ENCODE peak calls at places on chromosomes 2 and 18, in eight cellular contexts. One of them, this sample, is unnamed.
A peak's percentile ranks its signal among the peaks of the same experiment; 100 is the strongest.

GRCh38 chr2:229127471-229127870 is 143.6 kb downstream of the PID1 start:
- DNase-seq in right cardiac atrium: no peak
- DNase-seq in skeletal muscle cell: no peak
- DNase-seq in smooth muscle cell of the brain vasculature: no peak
- DNase-seq in posterior cingulate gyrus: no peak
- DNase-seq in KG1: no peak
- DNase-seq in chondrocyte: no peak
- DNase-seq in endodermal cell: no peak
- DNase-seq in this sample: no peak

GRCh38 chr18:5975111-5975622 is 79.8 kb upstream of the TMEM200C start:
- DNase-seq in right cardiac atrium: no peak
- DNase-seq in skeletal muscle cell: peak; percentile 44
- DNase-seq in smooth muscle cell of the brain vasculature: no peak
- DNase-seq in posterior cingulate gyrus: no peak
- DNase-seq in KG1: no peak
- DNase-seq in chondrocyte: no peak
- DNase-seq in endodermal cell: peak; percentile 29
- DNase-seq in this sample: no peak

GRCh38 chr2:134411279-134411827 is 157.5 kb downstream of the MGAT5 start:
- DNase-seq in right cardiac atrium: no peak
- DNase-seq in skeletal muscle cell: no peak
- DNase-seq in smooth muscle cell of the brain vasculature: no peak
- DNase-seq in posterior cingulate gyrus: peak; percentile 26
- DNase-seq in KG1: no peak
- DNase-seq in chondrocyte: no peak
- DNase-seq in endodermal cell: no peak
- DNase-seq in this sample: no peak

GRCh38 chr2:71704688-71705087 is 251.3 kb downstream of the DYSF start:
- DNase-seq in right cardiac atrium: peak; percentile 24
- DNase-seq in skeletal muscle cell: no peak
- DNase-seq in smooth muscle cell of the brain vasculature: no peak
- DNase-seq in posterior cingulate gyrus: no peak
- DNase-seq in KG1: no peak
- DNase-seq in chondrocyte: peak; percentile 59
- DNase-seq in endodermal cell: no peak
- DNase-seq in this sample: no peak

GRCh38 chr2:84940088-84940470 is 30.9 kb upstream of the KCMF1 start:
- DNase-seq in right cardiac atrium: no peak
- DNase-seq in skeletal muscle cell: no peak
- DNase-seq in smooth muscle cell of the brain vasculature: no peak
- DNase-seq in posterior cingulate gyrus: no peak
- DNase-seq in KG1: no peak
- DNase-seq in chondrocyte: no peak
- DNase-seq in endodermal cell: no peak
- DNase-seq in this sample: no peak

GRCh38 chr2:75276093-75277055 is 77.1 kb upstream of the TACR1 start:
- DNase-seq in right cardiac atrium: no peak
- DNase-seq in skeletal muscle cell: peak; percentile 8
- DNase-seq in smooth muscle cell of the brain vasculature: no peak
- DNase-seq in posterior cingulate gyrus: no peak
- DNase-seq in KG1: no peak
- DNase-seq in chondrocyte: no peak
- DNase-seq in endodermal cell: peak; percentile 67
- DNase-seq in this sample: no peak

GRCh38 chr2:79580175-79580574 is 67.3 kb downstream of the CTNNA2 start:
- DNase-seq in right cardiac atrium: no peak
- DNase-seq in skeletal muscle cell: no peak
- DNase-seq in smooth muscle cell of the brain vasculature: no peak
- DNase-seq in posterior cingulate gyrus: no peak
- DNase-seq in KG1: no peak
- DNase-seq in chondrocyte: no peak
- DNase-seq in endodermal cell: peak; percentile 73
- DNase-seq in this sample: no peak

GRCh38 chr2:157903626-157904025 is 27.5 kb upstream of the ACVR1 start:
- DNase-seq in right cardiac atrium: no peak
- DNase-seq in skeletal muscle cell: no peak
- DNase-seq in smooth muscle cell of the brain vasculature: no peak
- DNase-seq in posterior cingulate gyrus: no peak
- DNase-seq in KG1: no peak
- DNase-seq in chondrocyte: no peak
- DNase-seq in endodermal cell: no peak
- DNase-seq in this sample: no peak

GRCh38 chr2:75456825-75457224 is 103.9 kb downstream of the EVA1A start:
- DNase-seq in right cardiac atrium: no peak
- DNase-seq in skeletal muscle cell: no peak
- DNase-seq in smooth muscle cell of the brain vasculature: no peak
- DNase-seq in posterior cingulate gyrus: no peak
- DNase-seq in KG1: no peak
- DNase-seq in chondrocyte: no peak
- DNase-seq in endodermal cell: no peak
- DNase-seq in this sample: no peak

GRCh38 chr2:9287400-9288059 is 80.9 kb downstream of the ASAP2 start:
- DNase-seq in right cardiac atrium: no peak
- DNase-seq in skeletal muscle cell: peak; percentile 97
- DNase-seq in smooth muscle cell of the brain vasculature: no peak
- DNase-seq in posterior cingulate gyrus: no peak
- DNase-seq in KG1: no peak
- DNase-seq in chondrocyte: no peak
- DNase-seq in endodermal cell: no peak
- DNase-seq in this sample: no peak

GRCh38 chr2:71669628-71670429 is 216.5 kb downstream of the DYSF start:
- DNase-seq in right cardiac atrium: no peak
- DNase-seq in skeletal muscle cell: no peak
- DNase-seq in smooth muscle cell of the brain vasculature: no peak
- DNase-seq in posterior cingulate gyrus: no peak
- DNase-seq in KG1: no peak
- DNase-seq in chondrocyte: peak; percentile 75
- DNase-seq in endodermal cell: peak; percentile 20
- DNase-seq in this sample: no peak

GRCh38 chr2:66433945-66434678 is 813 bp upstream of the MEIS1 start:
- DNase-seq in right cardiac atrium: peak; percentile 79
- DNase-seq in skeletal muscle cell: no peak
- DNase-seq in smooth muscle cell of the brain vasculature: no peak
- DNase-seq in posterior cingulate gyrus: peak; percentile 69
- DNase-seq in KG1: no peak
- DNase-seq in chondrocyte: peak; percentile 81
- DNase-seq in endodermal cell: peak; percentile 86
- DNase-seq in this sample: peak; percentile 74

GRCh38 chr2:239169311-239170048 is 231.3 kb downstream of the HDAC4 start:
- DNase-seq in right cardiac atrium: no peak
- DNase-seq in skeletal muscle cell: no peak
- DNase-seq in smooth muscle cell of the brain vasculature: no peak
- DNase-seq in posterior cingulate gyrus: peak; percentile 4
- DNase-seq in KG1: no peak
- DNase-seq in chondrocyte: peak; percentile 86
- DNase-seq in endodermal cell: peak; percentile 28
- DNase-seq in this sample: no peak

GRCh38 chr2:100235098-100235497 is 87.2 kb downstream of the LONRF2 start:
- DNase-seq in right cardiac atrium: no peak
- DNase-seq in skeletal muscle cell: no peak
- DNase-seq in smooth muscle cell of the brain vasculature: peak; percentile 80
- DNase-seq in posterior cingulate gyrus: no peak
- DNase-seq in KG1: peak; percentile 45
- DNase-seq in chondrocyte: no peak
- DNase-seq in endodermal cell: peak; percentile 62
- DNase-seq in this sample: no peak

GRCh38 chr2:95728878-95729511 is 137.2 kb downstream of the TRIM43 start:
- DNase-seq in right cardiac atrium: peak; percentile 70
- DNase-seq in skeletal muscle cell: peak; percentile 62
- DNase-seq in smooth muscle cell of the brain vasculature: peak; percentile 74
- DNase-seq in posterior cingulate gyrus: peak; percentile 73
- DNase-seq in KG1: peak; percentile 41
- DNase-seq in chondrocyte: no peak
- DNase-seq in endodermal cell: peak; percentile 75
- DNase-seq in this sample: peak; percentile 63

This sample was measured in Right ventricle myocardium superior.